ENCODE peak calls at places on chromosomes 2 and 18, in five cellular contexts. A is A549, U is IMR-90, X is K562, G is GM12878. B is an unnamed sample.

GRCh38 chr2:217387776-217388381 is 528.0 kb upstream of the TNP1 start:
- DNase-seq in A (peak; percentile 86), U (no peak), X (no peak), G (no peak), B (no peak)

GRCh38 chr2:224042191-224042696 is 3.2 kb upstream of the SERPINE2 start:
- DNase-seq in A (no peak), U (peak; percentile 38), X (no peak), G (no peak), B (no peak)

GRCh38 chr18:23136326-23137092 is 1.2 kb downstream of the CABLES1 start:
- DNase-seq in A (no peak), U (no peak), X (no peak), G (no peak), B (peak; percentile 78)

GRCh38 chr2:145617906-145618305 is 1098.0 kb upstream of the ZEB2 start:
- DNase-seq in A (no peak), U (peak; percentile 68), X (no peak), G (no peak), B (no peak)

GRCh38 chr2:170162261-170162612 is 15.7 kb upstream of the MYO3B start:
- DNase-seq in A (no peak), U (peak; percentile 35), X (no peak), G (no peak), B (no peak)

GRCh38 chr2:211802611-211803010 is 736.0 kb downstream of the ERBB4 start:
- DNase-seq in A (no peak), U (no peak), X (no peak), G (no peak), B (peak; percentile 10)

GRCh38 chr2:43412121-43412753 is 183.6 kb downstream of the THADA start:
- DNase-seq in A (no peak), U (peak; percentile 40), X (no peak), G (no peak), B (no peak)

GRCh38 chr2:207632575-207633492 is 7.6 kb upstream of the METTL21A start:
- DNase-seq in A (peak; percentile 89), U (peak; percentile 58), X (peak; percentile 13), G (no peak), B (no peak)

GRCh38 chr2:54525321-54525720 is 69.2 kb downstream of the SPTBN1 start:
- DNase-seq in A (no peak), U (no peak), X (no peak), G (no peak), B (no peak)

GRCh38 chr18:63949068-63949737 is at the start of gene HMSD:
- DNase-seq in A (peak; percentile 40), U (no peak), X (peak; percentile 46), G (peak; percentile 57), B (peak; percentile 56)

GRCh38 chr2:200306969-200307811 is 697 bp downstream of the SPATS2L start:
- DNase-seq in A (peak; percentile 42), U (no peak), X (peak; percentile 55), G (no peak), B (peak; percentile 82)

GRCh38 chr2:157439792-157440186 is 4.1 kb downstream of the CYTIP start:
- DNase-seq in A (no peak), U (no peak), X (no peak), G (no peak), B (no peak)

GRCh38 chr2:169716938-169717690 is 16.5 kb upstream of the KLHL23 start:
- DNase-seq in A (peak; percentile 57), U (peak; percentile 28), X (no peak), G (no peak), B (peak; percentile 46)

GRCh38 chr2:203238329-203238710 is 498 bp upstream of the CYP20A1 start:
- DNase-seq in A (no peak), U (no peak), X (no peak), G (no peak), B (no peak)

GRCh38 chr18:62663731-62664336 is 51.5 kb upstream of the PHLPP1 start:
- DNase-seq in A (peak; percentile 10), U (peak; percentile 10), X (peak; percentile 81), G (peak; percentile 35), B (no peak)

GRCh38 chr18:55319517-55319905 is 268.5 kb downstream of the TCF4 start:
- DNase-seq in A (no peak), U (peak; percentile 62), X (no peak), G (no peak), B (no peak)

GRCh38 chr2:168025487-168026203 is 221.8 kb downstream of the STK39 start:
- DNase-seq in A (no peak), U (no peak), X (no peak), G (no peak), B (no peak)

GRCh38 chr2:44566059-44566458 is 204.3 kb downstream of the CAMKMT start:
- DNase-seq in A (no peak), U (no peak), X (no peak), G (no peak), B (peak; percentile 80)

DNA sequence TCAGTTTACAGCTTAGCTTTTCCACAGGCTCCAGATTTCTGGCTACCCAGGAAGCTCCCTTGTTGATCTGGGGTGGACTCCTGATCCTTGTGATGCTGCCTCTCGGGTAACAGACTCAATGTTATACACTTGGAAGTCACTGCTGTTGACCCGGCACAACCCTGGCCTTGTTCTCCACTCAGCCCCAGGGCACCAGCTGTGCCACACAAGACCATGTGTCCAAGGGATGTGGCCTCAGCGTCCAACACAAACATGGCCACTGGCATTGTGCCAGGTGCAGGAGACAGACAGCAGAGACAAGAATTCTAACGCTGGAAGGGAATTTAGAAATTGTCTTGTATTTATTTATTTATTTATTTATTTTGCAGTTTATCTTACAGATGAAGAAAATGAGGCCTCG is 39.0 kb upstream of the PPP4R1 start:
- DNase-seq in A (no peak), U (no peak), X (no peak), G (no peak), B (peak; percentile 76)
- TF ChIP-seq RCOR1 in A (no peak), U (no peak), X (no peak), G (no peak), B (peak; percentile 33)

DNA sequence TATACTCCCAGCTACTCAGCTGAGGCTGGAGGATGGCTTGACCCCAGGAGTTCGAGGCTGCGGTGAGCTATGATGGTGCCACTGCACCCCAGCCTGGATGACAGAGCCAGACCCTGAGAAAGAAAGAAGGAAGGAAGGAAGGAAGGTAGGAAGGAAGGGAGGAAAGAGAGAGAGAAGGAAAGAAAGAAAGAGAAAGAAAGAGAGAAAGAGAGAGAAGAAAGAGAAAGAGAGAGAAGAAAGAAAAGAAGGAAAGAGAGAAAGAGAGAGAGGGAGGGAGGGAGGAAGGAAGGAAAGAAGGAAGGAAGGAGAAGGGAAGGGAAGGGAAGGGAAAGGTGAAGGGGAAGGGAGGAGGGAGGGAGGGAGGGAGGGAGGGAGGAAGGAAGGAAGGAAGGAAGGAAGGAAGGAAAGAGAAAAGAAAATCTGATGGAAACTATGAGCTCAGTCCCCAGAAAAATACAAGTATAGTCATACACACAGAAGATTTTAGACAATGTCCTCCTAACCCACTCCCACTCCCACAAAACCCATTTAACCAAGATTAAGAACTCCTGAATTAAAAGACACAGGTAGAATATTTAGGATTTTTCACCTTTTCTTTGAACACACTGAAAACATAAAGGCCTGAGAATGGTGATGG is 15.6 kb downstream of the FZD7 start:
- DNase-seq in A (no peak), U (no peak), X (no peak), G (no peak), B (no peak)
- TF ChIP-seq RCOR1 in A (no peak), U (no peak), X (no peak), G (no peak), B (no peak)

GRCh38 chr18:25876334-25876979 is 214.0 kb downstream of the SS18 start:
- DNase-seq in A (no peak), U (peak; percentile 4), X (no peak), G (no peak), B (peak; percentile 34)

GRCh38 chr18:25873833-25874232 is 216.6 kb downstream of the SS18 start:
- DNase-seq in A (no peak), U (peak; percentile 23), X (no peak), G (no peak), B (no peak)

GRCh38 chr18:25880441-25880840 is 210.0 kb downstream of the SS18 start:
- DNase-seq in A (no peak), U (no peak), X (no peak), G (no peak), B (no peak)

GRCh38 chr18:25875574-25875973 is 214.8 kb downstream of the SS18 start:
- DNase-seq in A (no peak), U (no peak), X (no peak), G (no peak), B (no peak)
- TF ChIP-seq RCOR1 in A (no peak), U (no peak), X (no peak), G (no peak), B (no peak)

GRCh38 chr18:35559867-35560266 is 21.7 kb upstream of the GALNT1 start:
- DNase-seq in A (no peak), U (no peak), X (no peak), G (no peak), B (no peak)
- TF ChIP-seq RCOR1 in A (no peak), U (no peak), X (no peak), G (no peak), B (no peak)

DNA sequence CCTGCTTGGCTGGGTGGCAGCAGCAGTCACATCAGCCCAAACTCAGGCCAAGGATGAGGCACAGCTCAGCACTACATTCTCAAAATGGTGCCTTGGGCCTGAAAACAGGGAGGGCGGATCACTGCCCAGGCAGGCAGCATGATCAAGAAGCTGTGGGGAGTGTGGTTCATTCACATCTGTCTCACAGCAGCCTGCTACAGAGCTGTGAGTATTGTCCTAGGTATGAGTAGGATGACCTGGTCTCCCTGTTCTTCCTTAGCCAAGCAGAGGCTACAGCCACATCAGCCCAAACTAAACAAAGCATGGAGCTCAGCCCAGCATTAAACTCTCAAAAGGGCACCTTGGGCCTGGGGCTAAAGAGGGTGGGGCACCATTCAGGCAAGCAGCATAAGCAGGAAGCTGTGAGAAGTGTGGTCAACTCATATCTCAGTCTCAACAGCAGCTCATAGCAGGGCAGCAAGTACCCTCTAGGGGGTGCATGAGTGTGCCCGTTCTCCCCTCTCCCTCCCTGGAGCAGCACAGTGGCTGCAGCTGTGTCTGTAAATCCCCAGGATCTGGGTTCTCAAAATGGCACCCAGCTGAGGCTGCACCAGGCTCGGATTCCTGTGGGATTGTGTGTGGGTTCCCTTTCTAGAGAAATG is 139.6 kb downstream of the TRABD2A start:
- DNase-seq in A (peak; percentile 59), U (peak; percentile 43), X (peak; percentile 24), G (no peak), B (peak; percentile 9)
- TF ChIP-seq RCOR1 in A (no peak), U (no peak), X (no peak), G (no peak), B (no peak)

DNA sequence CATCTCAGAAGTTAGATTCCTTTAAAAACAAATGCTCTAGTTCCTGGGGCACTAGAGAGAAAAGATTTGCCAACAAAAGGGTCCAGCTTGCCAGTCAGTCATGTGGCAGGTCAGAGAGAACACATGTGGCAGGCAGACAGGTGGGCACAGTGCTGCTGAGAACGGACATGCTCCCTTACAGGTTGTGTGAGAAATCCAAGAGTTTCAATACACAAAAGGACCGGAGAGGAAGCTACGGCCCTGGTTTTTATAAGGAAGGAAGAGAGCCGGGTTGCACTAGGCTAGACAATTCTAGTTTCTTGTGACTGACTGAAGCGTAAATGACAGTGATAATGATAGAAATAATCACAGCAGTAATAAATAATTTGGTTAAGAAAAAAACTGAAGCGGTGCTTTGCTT is 18.3 kb downstream of the CDC42EP3 start:
- DNase-seq in A (no peak), U (no peak), X (no peak), G (no peak), B (no peak)
- TF ChIP-seq RCOR1 in A (no peak), U (no peak), X (no peak), G (no peak), B (no peak)

B was measured in SK-N-SH.